ENCODE peak calls at places on chromosomes 7 and 10, in seven cellular contexts. S is SW 1271; Q is right cardiac atrium; R is fibroblast of the conjunctiva; C is stimulated activated CD4-positive, alpha-beta T cell treated with anti-CD3 and anti-CD28 coated beads, Interleukin-4, amount 100 ng/mL, for 24 hours; G is cardiac muscle cell; N is activated CD4-positive, CD25-positive, alpha-beta regulatory T cell. E is an unnamed sample.

GRCh38 chr10:131082991-131083465 is 228.5 kb downstream of the TCERG1L start:
- DNase-seq in S (no peak), Q (no peak), R (no peak), C (no peak), G (no peak), N (no peak), E (no peak)

GRCh38 chr10:44316187-44316921 is 68.5 kb downstream of the CXCL12 start:
- DNase-seq in S (no peak), Q (no peak), R (no peak), C (peak), G (no peak), N (no peak), E (no peak)

GRCh38 chr10:71921319-71922027 is 42.7 kb upstream of the CHST3 start:
- DNase-seq in S (no peak), Q (peak), R (peak), C (no peak), G (no peak), N (no peak), E (peak)

GRCh38 chr7:73669858-73670385 is 2.3 kb downstream of the VPS37D start:
- DNase-seq in S (no peak), Q (no peak), R (no peak), C (no peak), G (no peak), N (no peak), E (no peak)

GRCh38 chr7:120550494-120551048 is 277.6 kb downstream of the KCND2 start:
- DNase-seq in S (no peak), Q (no peak), R (no peak), C (no peak), G (no peak), N (no peak), E (no peak)

GRCh38 chr7:79034733-79035132 is 418.7 kb downstream of the MAGI2 start:
- DNase-seq in S (no peak), Q (no peak), R (no peak), C (no peak), G (no peak), N (no peak), E (no peak)

GRCh38 chr7:31815796-31816195 is 128.8 kb downstream of the PPP1R17 start:
- DNase-seq in S (no peak), Q (no peak), R (no peak), C (no peak), G (no peak), N (no peak), E (no peak)

GRCh38 chr7:34247468-34247867 is 342.1 kb downstream of the BMPER start:
- DNase-seq in S (no peak), Q (no peak), R (no peak), C (no peak), G (no peak), N (no peak), E (no peak)